ENCODE peak calls at places on chromosomes 7 and 10, in five cellular contexts. G, Y, K, V and B are unnamed samples.

GRCh38 chr7:17583786-17584185 is 285.3 kb downstream of the AHR start:
- DNase-seq in G (no peak), Y (no peak), K (no peak), V (no peak), B (no peak)

GRCh38 chr10:32190890-32191491 is 134.8 kb upstream of the KIF5B start:
- DNase-seq in G (peak; percentile 25), Y (no peak), K (no peak), V (no peak), B (no peak)

GRCh38 chr7:106460792-106461254 is 176.0 kb upstream of the NAMPT start:
- DNase-seq in G (no peak), Y (no peak), K (no peak), V (no peak), B (no peak)

GRCh38 chr10:28728396-28728795 is 51.1 kb downstream of the BAMBI start:
- DNase-seq in G (peak; percentile 68), Y (no peak), K (no peak), V (no peak), B (no peak)

GRCh38 chr7:16524332-16524731 is 2.3 kb upstream of the LRRC72 start:
- DNase-seq in G (no peak), Y (no peak), K (no peak), V (no peak), B (no peak)

GRCh38 chr10:132104062-132104461 is 38.3 kb downstream of the JAKMIP3 start:
- DNase-seq in G (no peak), Y (no peak), K (no peak), V (no peak), B (no peak)

GRCh38 chr7:28447071-28447470 is 34.8 kb downstream of the CREB5 start:
- DNase-seq in G (no peak), Y (no peak), K (no peak), V (no peak), B (no peak)

GRCh38 chr7:108311446-108312168 is 144.6 kb downstream of the NRCAM start:
- DNase-seq in G (no peak), Y (no peak), K (no peak), V (peak; percentile 57), B (no peak)

GRCh38 chr10:18793951-18794350 is 134.7 kb downstream of the ARL5B start:
- DNase-seq in G (peak; percentile 4), Y (no peak), K (no peak), V (no peak), B (peak; percentile 29)

DNA sequence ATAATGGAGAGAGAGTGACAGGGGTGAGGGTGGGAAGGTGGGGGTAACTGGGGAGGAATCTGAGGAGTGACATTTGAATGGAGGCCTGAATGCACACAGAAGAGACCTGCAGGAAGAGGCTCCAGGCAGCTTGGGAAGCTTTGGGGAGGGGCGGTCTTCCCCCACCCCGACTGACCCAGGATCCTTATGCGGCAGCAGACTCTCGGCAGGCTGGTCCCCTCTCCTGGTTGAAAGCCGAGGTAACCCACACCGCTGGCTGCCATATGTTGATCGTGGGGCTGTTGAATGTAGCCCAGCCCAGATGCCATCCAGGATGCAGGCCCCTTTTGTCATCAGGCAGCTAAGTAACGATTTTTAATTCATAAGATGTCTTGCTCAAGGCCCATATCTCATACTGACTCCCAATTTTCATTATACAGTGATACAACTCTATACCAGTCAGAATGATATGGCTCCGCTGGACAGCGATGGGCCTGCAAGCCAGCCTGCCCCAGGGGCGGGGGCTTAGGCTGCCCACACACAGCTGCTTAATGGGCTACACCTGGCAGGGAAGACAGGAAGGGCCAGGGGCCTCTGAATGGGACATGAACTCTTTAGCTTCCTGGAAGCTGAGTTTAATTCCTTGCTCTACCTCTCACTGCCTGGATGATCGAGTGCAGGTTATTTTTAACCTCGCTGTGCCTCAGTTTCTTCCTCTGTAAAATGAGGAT is 112.7 kb downstream of the C10orf105 start:
- DNase-seq in G (no peak), Y (no peak), K (no peak), V (no peak), B (no peak)
- TF ChIP-seq SIN3A in G (no peak), Y (no peak), K (no peak), V (no peak), B (no peak)

GRCh38 chr7:157918326-157918725 is 581.5 kb downstream of the DNAJB6 start:
- DNase-seq in G (no peak), Y (no peak), K (no peak), V (no peak), B (no peak)
- H3K9me3 ChIP-seq in G (no peaks in the 10 kb centered on the region), Y (peaks cover 23% of the 10 kb centered on the region), K (no peaks in the 10 kb centered on the region), V (peaks cover 2% of the 10 kb centered on the region), B (peaks cover 22% of the 10 kb centered on the region)

DNA sequence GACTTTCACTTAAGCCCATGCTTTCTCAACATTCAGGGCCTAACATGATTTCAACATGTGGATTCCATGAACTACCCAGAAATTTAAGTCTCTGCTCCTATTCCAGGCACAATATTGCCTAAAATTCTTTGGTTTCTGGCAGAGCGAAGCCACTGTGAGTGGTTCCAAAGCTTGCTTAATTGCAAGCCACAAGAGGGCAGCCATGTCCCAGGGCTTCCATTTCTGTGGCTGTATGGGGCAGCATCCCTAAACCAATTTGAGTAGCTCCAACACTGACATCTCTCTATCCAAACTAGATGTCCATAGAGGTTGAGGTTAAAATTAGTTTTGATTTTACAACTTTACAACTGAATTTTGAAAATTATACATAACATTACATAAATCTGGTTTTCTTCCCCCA is 56.3 kb upstream of the MDFIC start:
- DNase-seq in G (peak; percentile 8), Y (no peak), K (no peak), V (peak; percentile 25), B (no peak)
- TF ChIP-seq USF2 in G (no peak), Y (no peak), K (no peak), V (no peak), B (no peak)

GRCh38 chr10:67662415-67662814 is 33.6 kb downstream of the CTNNA3 start:
- DNase-seq in G (no peak), Y (no peak), K (no peak), V (no peak), B (no peak)
- TF ChIP-seq SIN3A in G (no peak), Y (no peak), K (no peak), V (no peak), B (no peak)

GRCh38 chr7:5065107-5065407 is 19.4 kb downstream of the RBAK start:
- DNase-seq in G (no peak), Y (no peak), K (no peak), V (no peak), B (no peak)

GRCh38 chr7:5064391-5065106 is 18.9 kb downstream of the RBAK start:
- DNase-seq in G (no peak), Y (no peak), K (no peak), V (no peak), B (no peak)

GRCh38 chr7:5070206-5070605 is 24.5 kb downstream of the RBAK start:
- DNase-seq in G (no peak), Y (no peak), K (no peak), V (no peak), B (no peak)
- H3K9me3 ChIP-seq in G (no peaks in the 10 kb centered on the region), Y (peaks cover 68% of the 10 kb centered on the region), K (peaks cover 34% of the 10 kb centered on the region), V (peaks cover 16% of the 10 kb centered on the region), B (peaks cover 38% of the 10 kb centered on the region)

DNA sequence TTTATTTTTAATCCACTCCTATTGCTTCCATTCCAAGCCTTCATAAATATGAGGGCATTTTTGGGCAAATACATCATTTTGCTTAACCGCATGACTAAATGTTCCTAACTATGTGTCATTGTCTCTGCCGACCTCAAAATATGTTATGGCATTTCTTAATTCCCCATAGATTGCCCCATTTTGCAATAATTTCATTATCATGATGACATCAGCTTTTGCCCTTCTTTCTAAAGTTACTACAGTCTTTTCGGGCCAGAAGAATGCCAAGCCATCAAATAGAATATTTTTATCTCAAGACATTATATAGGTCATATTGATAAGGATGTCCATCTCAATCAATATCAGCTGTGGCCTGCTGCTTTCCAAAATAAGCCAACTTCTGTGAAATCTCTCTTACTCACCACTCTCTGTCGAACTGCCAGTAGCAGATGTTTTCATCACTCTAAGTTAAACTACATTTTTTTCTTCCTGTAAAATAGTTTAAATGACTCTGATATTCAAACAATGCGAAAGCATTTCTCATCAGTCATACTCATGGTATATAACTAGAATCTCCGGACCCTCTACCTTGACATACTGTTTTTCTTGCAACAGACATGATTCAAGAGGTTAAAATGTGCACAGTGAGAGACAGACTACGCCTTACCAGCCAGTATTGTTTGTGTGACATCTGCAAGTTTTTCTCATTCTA is 1254.6 kb upstream of the CELF2 start:
- DNase-seq in G (no peak), Y (no peak), K (no peak), V (no peak), B (no peak)
- TF ChIP-seq USF2 in G (no peak), Y (no peak), K (no peak), V (no peak), B (no peak)

GRCh38 chr7:155804431-155804831 is 7.8 kb downstream of the SHH start:
- DNase-seq in G (no peak), Y (no peak), K (no peak), V (no peak), B (peak; percentile 67)

GRCh38 chr7:155805826-155806095 is 6.5 kb downstream of the SHH start:
- DNase-seq in G (no peak), Y (no peak), K (no peak), V (no peak), B (no peak)

GRCh38 chr7:155806096-155806871 is 6.0 kb downstream of the SHH start:
- DNase-seq in G (no peak), Y (no peak), K (no peak), V (no peak), B (peak; percentile 67)

GRCh38 chr7:155803418-155804376 is 8.6 kb downstream of the SHH start:
- DNase-seq in G (no peak), Y (no peak), K (no peak), V (no peak), B (peak; percentile 66)

DNA sequence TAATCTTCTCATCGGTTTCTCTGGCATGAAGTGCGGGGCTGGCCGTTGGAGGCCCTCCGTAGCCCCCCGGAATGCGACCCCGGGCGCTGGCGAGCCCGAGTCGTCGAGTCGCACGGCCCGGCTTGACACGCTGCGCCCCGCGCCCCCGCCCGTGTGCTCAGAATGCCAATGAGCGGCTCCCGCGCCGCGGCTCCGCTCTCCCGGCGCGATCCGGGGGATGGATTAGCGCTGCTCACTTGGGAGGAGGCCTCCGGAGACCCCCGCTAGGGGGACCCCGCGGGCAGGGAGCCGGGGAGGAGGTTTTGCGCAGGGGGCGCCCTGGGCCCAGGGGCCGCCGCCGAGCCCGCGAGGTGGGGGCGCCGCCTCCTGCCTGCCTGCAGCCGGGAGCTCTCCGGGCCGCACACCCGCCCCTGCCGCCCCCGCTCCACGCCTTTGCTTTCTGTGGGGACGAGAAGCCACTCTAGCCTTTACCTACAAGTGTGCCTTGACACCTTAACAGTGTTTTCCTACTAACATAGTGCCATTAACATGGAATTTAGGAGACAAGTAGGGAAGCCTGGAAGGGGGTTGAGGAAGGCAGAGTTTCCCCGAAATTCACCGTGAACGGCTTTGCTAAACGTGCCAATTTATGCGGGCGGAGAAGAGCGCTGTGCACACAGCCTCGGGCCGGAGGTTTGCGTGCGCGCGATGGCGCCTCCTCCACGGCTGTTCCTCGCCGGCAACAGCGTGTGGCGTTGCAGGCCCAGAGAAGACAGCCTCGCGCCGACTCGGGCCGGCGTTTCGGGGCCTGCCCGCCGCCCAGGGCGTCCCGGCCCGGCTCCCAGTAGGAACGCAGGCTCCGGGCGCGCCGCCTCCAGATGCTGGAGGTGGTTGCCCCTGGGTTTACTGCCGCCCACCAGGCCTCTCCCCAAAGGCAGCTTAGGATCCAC is 7.1 kb downstream of the SHH start:
- DNase-seq in G (no peak), Y (no peak), K (peak; percentile 98), V (no peak), B (peak; percentile 99)
- TF ChIP-seq SIN3A in G (no peak), Y (no peak), K (no peak), V (no peak), B (no peak)

GRCh38 chr10:78571916-78572315 is 496.9 kb upstream of the ZMIZ1 start:
- DNase-seq in G (no peak), Y (no peak), K (no peak), V (no peak), B (no peak)
- H3K9me3 ChIP-seq in G (no peaks in the 10 kb centered on the region), Y (no peaks in the 10 kb centered on the region), K (no peaks in the 10 kb centered on the region), V (no peaks in the 10 kb centered on the region), B (no peaks in the 10 kb centered on the region)